ENCODE peak calls at places on chromosome 21, in four cellular contexts. L is H9, G is IMR-90, V is H1. Y is an unnamed sample.

GRCh38 chr21:33042812-33043211 is 17.1 kb downstream of the OLIG2 start:
- DNase-seq in L (no peak), G (peak; percentile 97), V (no peak), Y (no peak)

GRCh38 chr21:41606706-41607105 is 98.7 kb upstream of the TMPRSS2 start:
- DNase-seq in L (no peak), G (no peak), V (no peak), Y (no peak)

GRCh38 chr21:38171723-38172344 is 85.0 kb upstream of the KCNJ15 start:
- DNase-seq in L (peak; percentile 81), G (peak; percentile 45), V (peak; percentile 66), Y (peak; percentile 97)

GRCh38 chr21:25660233-25660632 is 21.2 kb downstream of the JAM2 start:
- DNase-seq in L (no peak), G (no peak), V (no peak), Y (peak; percentile 5)

GRCh38 chr21:35179990-35180557 is 131.0 kb upstream of the RUNX1 start:
- DNase-seq in L (no peak), G (peak; percentile 94), V (no peak), Y (no peak)

GRCh38 chr21:31117046-31117916 is 79.0 kb upstream of the KRTAP19-8 start:
- DNase-seq in L (no peak), G (peak; percentile 86), V (no peak), Y (peak; percentile 78)

GRCh38 chr21:42642219-42642745 is 11.1 kb upstream of the PDE9A start:
- DNase-seq in L (no peak), G (no peak), V (no peak), Y (no peak)

GRCh38 chr21:35976481-35976880 is 83.8 kb downstream of the SETD4 start:
- DNase-seq in L (no peak), G (no peak), V (no peak), Y (no peak)

GRCh38 chr21:33434770-33435360 is 31.7 kb downstream of the IFNGR2 start:
- DNase-seq in L (no peak), G (peak; percentile 96), V (no peak), Y (no peak)

GRCh38 chr21:37427221-37427620 is 60.6 kb downstream of the DYRK1A start:
- DNase-seq in L (no peak), G (no peak), V (no peak), Y (no peak)

GRCh38 chr21:25186278-25186677 is 421.0 kb downstream of the MRPL39 start:
- DNase-seq in L (no peak), G (no peak), V (no peak), Y (no peak)

GRCh38 chr21:25639922-25640670 is 1.0 kb downstream of the JAM2 start:
- DNase-seq in L (peak; percentile 58), G (no peak), V (peak; percentile 65), Y (peak; percentile 41)

GRCh38 chr21:31780944-31781343 is 49.0 kb upstream of the SCAF4 start:
- DNase-seq in L (no peak), G (no peak), V (no peak), Y (no peak)

GRCh38 chr21:36478941-36479340 is 981 bp downstream of the CLDN14 start:
- DNase-seq in L (peak; percentile 46), G (no peak), V (peak; percentile 62), Y (peak; percentile 17)

GRCh38 chr21:40905251-40905650 is 58.3 kb upstream of the DSCAM start:
- DNase-seq in L (no peak), G (no peak), V (no peak), Y (no peak)

GRCh38 chr21:23792300-23792699 is 1815.0 kb downstream of the MRPL39 start:
- DNase-seq in L (no peak), G (no peak), V (no peak), Y (no peak)

GRCh38 chr21:25708467-25709065 is 26.1 kb downstream of the ATP5PF start:
- DNase-seq in L (no peak), G (peak; percentile 56), V (no peak), Y (peak; percentile 37)

GRCh38 chr21:25931791-25932190 is 197.0 kb downstream of the GABPA start:
- DNase-seq in L (no peak), G (no peak), V (no peak), Y (no peak)

GRCh38 chr21:41877901-41878830 is 978 bp downstream of the PRDM15 start:
- DNase-seq in L (no peak), G (peak; percentile 75), V (no peak), Y (peak; percentile 33)

GRCh38 chr21:18468775-18469174 is 65.2 kb upstream of the TMPRSS15 start:
- DNase-seq in L (no peak), G (no peak), V (no peak), Y (no peak)

GRCh38 chr21:37796011-37796410 is 120.2 kb downstream of the KCNJ6 start:
- DNase-seq in L (no peak), G (no peak), V (no peak), Y (no peak)

GRCh38 chr21:41879190-41879998 is at the start of gene PRDM15:
- DNase-seq in L (peak; percentile 84), G (peak; percentile 82), V (peak; percentile 88), Y (peak; percentile 90)

GRCh38 chr21:36852293-36852692 is 114.2 kb downstream of the HLCS start:
- DNase-seq in L (no peak), G (no peak), V (no peak), Y (peak; percentile 79)

GRCh38 chr21:37367758-37368535 is 1.4 kb downstream of the DYRK1A start:
- DNase-seq in L (no peak), G (peak; percentile 35), V (peak; percentile 61), Y (peak; percentile 69)

GRCh38 chr21:15282666-15283065 is 217.9 kb upstream of the NRIP1 start:
- DNase-seq in L (no peak), G (no peak), V (no peak), Y (no peak)

GRCh38 chr21:36203603-36203889 is 46.9 kb downstream of the DOP1B start:
- DNase-seq in L (no peak), G (peak; percentile 92), V (no peak), Y (peak; percentile 56)

GRCh38 chr21:34938079-34938764 is 110.9 kb downstream of the RUNX1 start:
- DNase-seq in L (no peak), G (peak; percentile 45), V (no peak), Y (no peak)

GRCh38 chr21:27291006-27291405 is 324.1 kb upstream of the ADAMTS5 start:
- DNase-seq in L (no peak), G (no peak), V (no peak), Y (no peak)

GRCh38 chr21:34517491-34518245 is 5.7 kb upstream of the KCNE1 start:
- DNase-seq in L (no peak), G (no peak), V (no peak), Y (peak; percentile 71)

GRCh38 chr21:36917487-36918158 is 48.8 kb downstream of the HLCS start:
- DNase-seq in L (peak; percentile 61), G (peak; percentile 75), V (peak; percentile 53), Y (peak; percentile 78)

DNA sequence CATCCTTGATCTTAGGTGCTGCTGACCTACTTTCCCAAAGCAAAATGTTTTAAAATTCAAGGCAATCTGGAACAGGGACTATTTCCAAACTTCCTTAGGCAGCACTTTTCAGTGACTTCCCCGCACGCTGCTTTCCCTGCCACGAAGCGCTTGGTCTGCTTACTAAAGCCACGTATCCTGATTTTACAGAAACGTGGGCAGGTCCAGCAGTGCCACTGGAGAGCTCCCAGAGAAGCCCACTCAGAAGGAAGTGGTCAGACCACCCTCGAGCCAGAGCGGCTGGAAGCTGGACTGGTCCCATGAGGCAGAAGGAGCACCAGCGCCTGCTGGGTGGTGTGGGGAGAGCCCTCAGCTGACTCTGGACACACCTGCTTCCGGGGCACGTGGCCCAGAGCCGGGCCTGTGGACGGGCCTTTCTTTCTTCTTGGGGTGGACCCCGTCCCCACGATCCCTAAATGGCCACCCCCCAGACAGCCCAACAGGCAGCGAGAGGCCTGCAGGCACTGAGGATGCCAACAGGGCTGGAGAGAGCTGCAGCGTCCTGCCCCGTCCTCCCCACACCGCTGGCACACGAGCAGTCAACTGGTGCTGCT is 23.2 kb downstream of the PTTG1IP start:
- DNase-seq in L (no peak), G (no peak), V (no peak), Y (no peak)
- H3K56ac ChIP-seq in L (no peak overlapping the region), G (no peak overlapping the region), V (no peak overlapping the region), Y (no peak overlapping the region)

GRCh38 chr21:29938968-29939858 is 583 bp downstream of the GRIK1 start:
- DNase-seq in L (peak; percentile 52), G (no peak), V (peak; percentile 73), Y (peak; percentile 30)
- H3K9ac ChIP-seq in L (no peak overlapping the region), G (no peak overlapping the region), V (no peak overlapping the region), Y (peak overlapping the region; percentile 1)

GRCh38 chr21:46354046-46354445 is 30.1 kb downstream of the PCNT start:
- DNase-seq in L (no peak), G (no peak), V (no peak), Y (no peak)

GRCh38 chr21:46352156-46352499 is 28.2 kb downstream of the PCNT start:
- DNase-seq in L (no peak), G (no peak), V (no peak), Y (no peak)

GRCh38 chr21:46354518-46354917 is 30.6 kb downstream of the PCNT start:
- DNase-seq in L (no peak), G (no peak), V (no peak), Y (no peak)

GRCh38 chr21:46351476-46352155 is 27.7 kb downstream of the PCNT start:
- DNase-seq in L (no peak), G (no peak), V (no peak), Y (no peak)

GRCh38 chr21:46352913-46353312 is 29.0 kb downstream of the PCNT start:
- DNase-seq in L (no peak), G (no peak), V (no peak), Y (no peak)
- H3K4me2 ChIP-seq in L (no peak overlapping the region), G (no peak overlapping the region), V (no peak overlapping the region), Y (no peak overlapping the region)

GRCh38 chr21:20013851-20014250 is 984.4 kb upstream of the NCAM2 start:
- DNase-seq in L (no peak), G (no peak), V (no peak), Y (no peak)
- H3K56ac ChIP-seq in L (no peak overlapping the region), G (no peak overlapping the region), V (no peak overlapping the region), Y (no peak overlapping the region)

GRCh38 chr21:20313013-20313412 is 685.2 kb upstream of the NCAM2 start:
- DNase-seq in L (no peak), G (no peak), V (no peak), Y (no peak)
- H3K9ac ChIP-seq in L (no peak overlapping the region), G (no peak overlapping the region), V (no peak overlapping the region), Y (no peak overlapping the region)

DNA sequence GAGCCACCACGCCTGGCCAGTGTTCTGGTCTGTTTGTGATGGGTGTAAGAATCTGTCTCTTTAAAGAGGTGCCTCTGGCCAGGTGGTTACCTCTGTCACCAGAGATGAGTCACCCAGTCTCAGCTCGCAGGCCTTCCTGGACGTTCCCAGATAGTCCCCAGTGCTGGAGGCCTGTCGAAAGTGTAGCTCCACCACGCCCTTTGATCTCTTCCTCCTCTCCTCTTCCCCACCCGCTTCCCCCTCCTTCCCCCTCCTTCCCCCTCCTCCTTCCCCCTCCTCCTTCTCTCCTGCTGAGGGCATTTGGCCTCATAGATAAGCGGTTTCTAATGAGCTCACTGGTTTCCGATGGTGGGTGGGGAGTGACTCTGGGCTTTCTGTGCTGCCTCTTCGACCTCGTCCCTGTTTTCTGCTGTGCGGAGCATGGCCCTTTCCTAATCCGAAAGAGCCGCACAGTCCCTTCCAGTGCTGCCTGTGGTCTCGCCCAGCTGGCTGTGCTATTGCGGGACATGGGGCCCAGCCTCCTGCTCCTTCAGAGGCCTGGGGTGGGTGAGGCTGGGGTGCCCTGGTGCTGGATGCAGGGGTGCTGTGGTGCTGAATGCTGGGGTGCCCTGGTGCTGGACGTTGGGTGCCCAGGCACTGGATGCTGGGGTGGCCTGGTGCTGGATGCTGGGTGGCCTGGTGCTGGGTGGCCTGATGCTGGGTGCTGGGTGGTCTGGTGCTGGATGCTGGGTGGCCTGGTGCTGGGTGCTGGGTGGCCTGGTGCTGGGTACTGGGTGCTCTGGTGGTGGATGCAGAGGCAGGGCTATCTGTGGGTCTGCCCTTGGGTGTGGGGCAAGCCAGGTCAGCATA is 19.2 kb downstream of the AGPAT3 start:
- DNase-seq in L (peak; percentile 73), G (no peak), V (no peak), Y (peak; percentile 93)
- H3K4me2 ChIP-seq in L (no peak overlapping the region), G (no peak overlapping the region), V (no peak overlapping the region), Y (peak overlapping the region; percentile 34)

Y was measured in mesendoderm.